ENCODE peak calls at places on chromosomes 1 and 21, in ten cellular contexts. S, E, N, T, R, L, X, O, V and W are unnamed samples.
A peak's percentile ranks its signal among the peaks of the same experiment; 100 is the strongest.

GRCh38 chr1:225745231-225745630 is 32.4 kb upstream of the SRP9 start:
- DNase-seq in X (no peak), R (no peak), L (no peak), T (no peak), O (no peak), N (no peak), E (no peak), V (no peak), S (no peak), W (no peak)

GRCh38 chr1:38209986-38210385 is 163.4 kb upstream of the POU3F1 start:
- DNase-seq in O (no peak), S (no peak), T (no peak), N (peak; percentile 43), R (peak; percentile 1), V (no peak), L (no peak), E (no peak), X (no peak), W (no peak)

GRCh38 chr1:241542199-241542907 is 10.2 kb downstream of the KMO start:
- DNase-seq in V (no peak), S (no peak), X (no peak), O (no peak), T (no peak), N (no peak), L (no peak), R (no peak), E (no peak), W (no peak)

GRCh38 chr1:113123737-113124136 is 50.7 kb downstream of the LRIG2 start:
- DNase-seq in N (no peak), L (no peak), S (no peak), R (peak; percentile 53), E (no peak), X (peak; percentile 42), V (no peak), T (no peak), O (no peak), W (peak; percentile 69)

GRCh38 chr1:206547104-206547503 is 39.8 kb downstream of the RASSF5 start:
- DNase-seq in R (no peak), V (no peak), X (no peak), N (no peak), S (no peak), T (no peak), L (no peak), E (no peak), O (no peak), W (no peak)

GRCh38 chr1:76219589-76219914 is 145.0 kb downstream of the ST6GALNAC3 start:
- DNase-seq in V (no peak), O (no peak), E (no peak), L (no peak), T (no peak), R (no peak), S (no peak), N (no peak), X (no peak), W (no peak)

GRCh38 chr1:15681346-15682290 is 2.5 kb upstream of the PLEKHM2 start:
- DNase-seq in N (no peak), T (no peak), E (no peak), O (no peak), X (no peak), L (no peak), R (no peak), S (no peak), V (peak; percentile 39), W (no peak)

GRCh38 chr1:178874966-178875365 is 4.1 kb upstream of the ANGPTL1 start:
- DNase-seq in X (no peak), N (no peak), L (no peak), O (no peak), V (no peak), R (no peak), S (no peak), E (no peak), T (no peak), W (no peak)

GRCh38 chr21:18142639-18143038 is 102.0 kb upstream of the CHODL start:
- DNase-seq in S (no peak), V (no peak), N (no peak), T (no peak), L (no peak), X (no peak), R (no peak), O (no peak), E (no peak), W (no peak)

GRCh38 chr1:114428083-114428754 is 82.8 kb downstream of the TRIM33 start:
- DNase-seq in V (no peak), S (peak; percentile 23), X (peak; percentile 51), N (no peak), R (peak; percentile 44), L (no peak), T (no peak), O (no peak), E (no peak), W (peak; percentile 55)

GRCh38 chr1:74674278-74675048 is 871 bp upstream of the ERICH3 start:
- DNase-seq in T (no peak), X (no peak), E (no peak), R (no peak), L (no peak), O (no peak), N (no peak), S (no peak), V (no peak), W (no peak)

GRCh38 chr21:29625990-29626389 is 313.8 kb downstream of the GRIK1 start:
- DNase-seq in T (no peak), V (no peak), R (no peak), L (no peak), E (no peak), X (no peak), S (no peak), O (no peak), N (no peak), W (no peak)

GRCh38 chr1:239891621-239892358 is 199.9 kb upstream of the FMN2 start:
- DNase-seq in R (no peak), X (no peak), V (no peak), O (no peak), L (no peak), E (no peak), T (no peak), S (no peak), N (no peak), W (no peak)

GRCh38 chr21:14541840-14542495 is 4.1 kb downstream of the SAMSN1 start:
- DNase-seq in V (no peak), T (no peak), R (peak; percentile 36), L (no peak), O (no peak), S (no peak), E (no peak), X (peak; percentile 32), N (no peak), W (no peak)

GRCh38 chr1:59767119-59767518 is 47.6 kb upstream of the HOOK1 start:
- DNase-seq in R (peak; percentile 56), S (peak; percentile 43), V (no peak), N (no peak), X (peak; percentile 75), E (no peak), L (no peak), O (no peak), T (no peak), W (no peak)

GRCh38 chr1:59696421-59697115 is 118.2 kb upstream of the HOOK1 start:
- DNase-seq in S (no peak), X (no peak), L (no peak), N (no peak), V (no peak), O (no peak), T (no peak), R (no peak), E (no peak), W (no peak)

GRCh38 chr21:39319251-39319756 is 5.9 kb upstream of the BRWD1 start:
- DNase-seq in N (peak; percentile 49), O (no peak), L (no peak), T (no peak), V (peak; percentile 21), X (peak; percentile 38), R (peak; percentile 63), E (peak; percentile 62), S (peak; percentile 82), W (no peak)
- H3K4me3 ChIP-seq in N (no peak overlapping the region), O (no peak overlapping the region), L (no peak overlapping the region), T (no peak overlapping the region), V (no peak overlapping the region), X (no peak overlapping the region), R (no peak overlapping the region), E (no peak overlapping the region), S (no peak overlapping the region), W (no peak overlapping the region)

DNA sequence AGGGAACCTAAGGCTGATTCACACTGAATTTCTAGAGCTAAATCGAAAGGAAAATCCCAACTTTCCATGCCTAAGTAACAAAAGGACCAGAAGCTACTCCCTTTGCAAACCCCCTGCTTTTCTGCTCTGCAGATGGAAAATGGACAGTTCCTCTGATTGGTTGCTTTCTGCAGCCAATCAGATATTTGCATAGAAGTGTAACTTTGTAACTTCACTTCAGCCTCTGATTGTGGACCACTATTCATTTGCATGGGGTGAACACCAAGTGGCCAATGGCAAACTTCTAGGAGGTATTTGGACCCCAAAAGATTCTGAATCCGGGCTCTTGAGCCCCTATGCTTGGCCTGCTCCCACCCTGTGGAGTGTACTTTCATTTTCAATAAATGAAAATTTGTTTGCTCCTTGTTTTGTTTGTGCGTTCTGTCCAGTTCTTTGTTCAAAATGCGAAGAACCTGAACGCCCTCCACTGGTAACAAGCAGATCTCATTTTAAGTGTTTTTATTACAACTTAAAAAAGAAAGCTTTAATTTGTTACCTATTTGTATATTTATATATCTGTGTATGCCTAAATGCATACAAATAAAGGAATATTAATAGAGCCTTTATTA is 6.4 kb upstream of the GSTM4 start:
- DNase-seq in X (peak; percentile 69), S (peak; percentile 75), N (no peak), R (peak; percentile 66), E (no peak), O (no peak), T (no peak), V (no peak), L (no peak), W (peak; percentile 43)
- TF ChIP-seq CTCF in X (peak; percentile 47), S (peak; percentile 67), N (peak; percentile 42), R (peak; percentile 37), E (peak; percentile 14), O (no peak), T (peak; percentile 19), V (peak; percentile 26), L (peak; percentile 43), W (peak; percentile 29)

DNA sequence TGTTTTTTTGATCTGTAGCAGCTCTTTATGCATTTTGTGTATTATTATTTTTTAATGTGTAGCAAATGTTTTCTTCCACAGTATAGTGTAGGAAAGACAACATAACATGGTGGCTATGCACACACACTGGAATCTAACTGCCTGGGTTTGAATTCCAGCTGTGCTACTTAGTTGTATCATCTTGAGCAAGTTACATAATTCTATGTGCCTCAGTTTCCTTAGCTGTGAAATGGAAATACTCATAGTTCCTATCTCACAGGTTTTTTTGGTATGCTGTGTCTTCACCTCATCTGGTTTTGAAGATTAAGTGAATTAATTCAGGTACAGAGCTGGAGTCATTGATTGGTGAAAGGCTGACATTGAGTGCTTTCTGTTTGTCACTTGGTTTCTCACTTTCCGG is 1.2 kb upstream of the IARS2 start:
- DNase-seq in X (no peak), V (no peak), R (no peak), S (no peak), L (no peak), T (no peak), N (no peak), O (no peak), E (no peak), W (no peak)
- H3K4me3 ChIP-seq in X (no peak overlapping the region), V (no peak overlapping the region), R (no peak overlapping the region), S (no peak overlapping the region), L (no peak overlapping the region), T (no peak overlapping the region), N (no peak overlapping the region), O (no peak overlapping the region), E (no peak overlapping the region), W (no peak overlapping the region)

DNA sequence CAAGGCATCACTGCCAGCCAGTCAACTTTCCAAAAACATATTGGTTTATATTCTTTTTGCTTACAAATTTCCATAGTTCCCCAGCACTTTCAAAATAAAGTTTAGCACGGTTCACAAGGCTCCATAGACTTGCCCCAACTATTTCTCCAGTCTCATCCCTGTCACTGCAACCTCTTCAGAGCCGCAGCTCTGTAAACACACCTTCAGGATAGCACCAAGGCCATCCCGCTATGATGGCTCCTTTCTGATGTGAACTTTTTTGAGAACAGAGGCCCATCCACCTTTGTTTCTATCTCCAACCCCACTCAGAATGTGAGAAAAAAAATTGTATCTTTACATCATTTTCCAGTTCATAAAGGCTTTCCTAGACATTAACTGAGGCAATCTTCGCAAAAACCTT is 26.3 kb downstream of the PGM1 start:
- DNase-seq in V (no peak), S (no peak), R (no peak), O (no peak), X (no peak), E (no peak), T (no peak), L (no peak), N (no peak), W (no peak)
- TF ChIP-seq CTCF in V (no peak), S (no peak), R (no peak), O (no peak), X (no peak), E (no peak), T (no peak), L (no peak), N (no peak), W (no peak)